ENCODE peak calls at places on chromosomes 6 and 20, in five cellular contexts. H is CD4-positive, CD25-positive, alpha-beta regulatory T cell; I is breast epithelium; T is right lobe of liver; F is esophagus squamous epithelium. Z is an unnamed sample.

GRCh38 chr20:36434383-36434782 is 106.9 kb upstream of the MYL9 start:
- DNase-seq in H (no peak), I (no peak), T (no peak), F (no peak), Z (no peak)

GRCh38 chr6:143166247-143166695 is 105.6 kb downstream of the AIG1 start:
- DNase-seq in H (no peak), I (no peak), T (no peak), F (no peak), Z (no peak)

GRCh38 chr6:13794184-13794583 is 20.2 kb downstream of the MCUR1 start:
- DNase-seq in H (no peak), I (no peak), T (no peak), F (no peak), Z (no peak)

GRCh38 chr20:3980260-3981131 is 34.9 kb downstream of the RNF24 start:
- DNase-seq in H (no peak), I (no peak), T (no peak), F (no peak), Z (no peak)

GRCh38 chr20:21436186-21436585 is 38.9 kb upstream of the NKX2-4 start:
- DNase-seq in H (no peak), I (no peak), T (no peak), F (no peak), Z (no peak)

GRCh38 chr6:88856566-88856965 is 106.9 kb downstream of the RNGTT start:
- DNase-seq in H (no peak), I (no peak), T (no peak), F (no peak), Z (no peak)

GRCh38 chr6:138400326-138400725 is 3.7 kb upstream of the HEBP2 start:
- DNase-seq in H (no peak), I (no peak), T (no peak), F (no peak), Z (no peak)

GRCh38 chr6:148593813-148594170 is 153.0 kb upstream of the UST start:
- DNase-seq in H (no peak), I (no peak), T (no peak), F (no peak), Z (no peak)

GRCh38 chr20:3796477-3797225 is 541 bp downstream of the CDC25B start:
- DNase-seq in H (no peak), I (no peak), T (no peak), F (no peak), Z (no peak)

DNA sequence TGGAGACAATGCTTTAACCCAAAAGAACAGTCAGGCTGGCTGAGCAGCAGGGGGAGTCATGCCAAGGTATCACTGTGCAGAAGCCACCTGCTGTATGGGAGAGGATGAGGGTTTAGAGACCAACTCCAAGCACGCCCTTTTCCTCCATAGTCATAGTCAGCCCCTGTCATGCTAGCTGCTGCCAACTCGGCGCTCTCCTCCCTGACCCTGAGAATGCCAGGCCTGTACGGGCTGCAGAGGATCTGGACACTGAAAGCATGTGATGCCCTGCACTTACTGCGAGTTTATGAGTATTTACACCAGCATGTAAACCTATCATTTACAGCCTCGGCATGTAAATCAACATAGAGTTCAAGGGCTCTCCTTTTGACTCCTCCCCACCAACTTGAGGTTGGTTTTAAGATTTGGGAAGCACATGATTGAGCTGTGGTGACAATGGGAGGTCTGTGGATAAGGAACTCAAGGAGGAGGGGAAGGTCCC is 11.7 kb upstream of the SCUBE3 start:
- DNase-seq in H (no peak), I (no peak), T (no peak), F (no peak), Z (peak)
- H3K4me3 ChIP-seq in H (no peak), I (no peak), T (no peak), F (no peak), Z (no peak)

GRCh38 chr20:46400253-46400652 is 6.2 kb downstream of the ELMO2 start:
- DNase-seq in H (no peak), I (peak), T (no peak), F (no peak), Z (no peak)
- H3K4me3 ChIP-seq in H (peak), I (no peak), T (no peak), F (no peak), Z (peak)

GRCh38 chr6:116568111-116568510 is 3.2 kb upstream of the RWDD1 start:
- DNase-seq in H (no peak), I (no peak), T (no peak), F (no peak), Z (no peak)

GRCh38 chr6:116571683-116572000 is 338 bp downstream of the RWDD1 start:
- DNase-seq in H (no peak), I (no peak), T (no peak), F (no peak), Z (no peak)

GRCh38 chr6:116572162-116572561 is 858 bp downstream of the RWDD1 start:
- DNase-seq in H (no peak), I (no peak), T (peak), F (no peak), Z (no peak)

GRCh38 chr6:116568851-116569755 is 2.2 kb upstream of the RWDD1 start:
- DNase-seq in H (no peak), I (no peak), T (no peak), F (no peak), Z (no peak)

DNA sequence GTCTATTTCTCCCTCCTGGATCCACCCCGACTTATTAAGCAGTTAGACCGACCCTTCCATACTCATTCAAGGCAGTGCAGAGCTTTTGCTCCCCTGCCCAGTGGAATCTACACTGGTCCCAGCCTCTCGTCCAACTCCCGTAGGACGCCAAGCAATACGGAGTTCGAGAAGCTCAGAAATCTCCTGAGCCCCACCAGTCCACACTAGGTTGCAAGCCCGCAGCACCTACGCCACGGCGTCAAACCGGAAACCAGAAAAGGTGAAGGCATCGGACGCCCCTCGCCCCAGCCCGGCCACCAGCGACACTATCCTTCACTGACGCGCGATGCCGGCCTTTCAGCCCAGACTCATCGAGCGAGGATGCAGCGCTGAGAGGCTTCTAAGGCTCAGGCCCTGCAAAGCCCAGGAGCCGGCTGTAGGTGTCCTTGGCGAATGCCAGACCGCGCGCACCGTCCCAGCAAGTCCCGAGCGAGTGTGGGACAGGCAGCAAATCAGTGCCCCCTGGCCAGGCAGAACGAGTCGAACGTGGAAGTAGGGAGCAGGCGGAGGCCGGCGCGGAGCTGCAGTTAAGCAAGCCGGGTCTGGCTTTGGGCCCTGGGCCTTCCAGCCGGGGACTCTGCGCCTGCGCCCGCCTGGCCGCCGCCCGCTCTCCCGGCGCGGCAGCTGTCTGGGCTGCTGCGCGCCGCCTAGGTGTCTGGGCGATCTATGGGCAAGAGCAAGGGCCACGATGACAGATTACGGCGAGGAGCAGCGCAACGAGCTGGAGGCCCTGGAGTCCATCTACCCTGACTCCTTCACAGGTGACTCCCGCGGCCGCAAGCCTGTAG is at the start of gene RWDD1:
- DNase-seq in H (peak), I (peak), T (peak), F (peak), Z (peak)
- H3K4me3 ChIP-seq in H (peak), I (peak), T (peak), F (peak), Z (peak)

GRCh38 chr6:11380969-11381744 is 148.7 kb upstream of the NEDD9 start:
- DNase-seq in H (no peak), I (no peak), T (no peak), F (no peak), Z (no peak)
- H3K4me3 ChIP-seq in H (peak), I (no peak), T (peak), F (no peak), Z (peak)

GRCh38 chr6:2259002-2259494 is 13.6 kb upstream of the GMDS start:
- DNase-seq in H (no peak), I (no peak), T (no peak), F (no peak), Z (no peak)

GRCh38 chr6:2257358-2257757 is 12.0 kb upstream of the GMDS start:
- DNase-seq in H (no peak), I (no peak), T (no peak), F (no peak), Z (no peak)

GRCh38 chr6:2259574-2259973 is 14.2 kb upstream of the GMDS start:
- DNase-seq in H (no peak), I (no peak), T (no peak), F (no peak), Z (no peak)

GRCh38 chr6:2254747-2255146 is 9.3 kb upstream of the GMDS start:
- DNase-seq in H (no peak), I (no peak), T (no peak), F (no peak), Z (no peak)

DNA sequence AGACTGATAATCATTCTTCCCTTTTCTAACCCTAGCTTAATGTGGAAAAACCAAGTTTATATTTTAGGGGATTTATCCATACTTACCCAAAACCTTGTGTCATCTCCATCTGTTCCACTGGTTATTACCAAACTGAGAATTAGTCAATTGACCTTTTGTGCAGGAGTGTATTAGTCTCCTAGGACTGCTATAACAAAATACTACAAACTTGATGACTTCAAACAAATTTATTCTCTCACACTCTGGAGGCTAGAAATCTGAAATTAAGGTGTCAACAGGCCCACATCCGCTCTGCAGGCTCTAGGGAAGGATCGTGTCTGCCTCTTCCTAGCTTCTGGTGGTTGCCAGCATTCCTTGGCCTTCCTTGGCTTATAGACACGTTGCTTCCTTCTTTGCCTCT is 12.7 kb upstream of the GMDS start:
- DNase-seq in H (no peak), I (no peak), T (no peak), F (no peak), Z (no peak)
- H3K4me3 ChIP-seq in H (no peak), I (no peak), T (no peak), F (no peak), Z (no peak)

GRCh38 chr6:169019111-169019510 is 234.5 kb downstream of the THBS2 start:
- DNase-seq in H (no peak), I (no peak), T (no peak), F (no peak), Z (no peak)

GRCh38 chr6:169016758-169017157 is 236.9 kb downstream of the THBS2 start:
- DNase-seq in H (no peak), I (no peak), T (no peak), F (no peak), Z (no peak)

GRCh38 chr6:169019727-169020491 is 233.7 kb downstream of the THBS2 start:
- DNase-seq in H (no peak), I (no peak), T (no peak), F (no peak), Z (no peak)

GRCh38 chr6:169009658-169010057 is 244.0 kb downstream of the THBS2 start:
- DNase-seq in H (no peak), I (no peak), T (no peak), F (no peak), Z (no peak)

GRCh38 chr6:169014681-169015080 is 239.0 kb downstream of the THBS2 start:
- DNase-seq in H (no peak), I (no peak), T (no peak), F (no peak), Z (no peak)
- H3K4me3 ChIP-seq in H (no peak), I (no peak), T (no peak), F (no peak), Z (no peak)

GRCh38 chr6:69007781-69008180 is 372.7 kb downstream of the ADGRB3 start:
- DNase-seq in H (no peak), I (no peak), T (no peak), F (no peak), Z (no peak)

DNA sequence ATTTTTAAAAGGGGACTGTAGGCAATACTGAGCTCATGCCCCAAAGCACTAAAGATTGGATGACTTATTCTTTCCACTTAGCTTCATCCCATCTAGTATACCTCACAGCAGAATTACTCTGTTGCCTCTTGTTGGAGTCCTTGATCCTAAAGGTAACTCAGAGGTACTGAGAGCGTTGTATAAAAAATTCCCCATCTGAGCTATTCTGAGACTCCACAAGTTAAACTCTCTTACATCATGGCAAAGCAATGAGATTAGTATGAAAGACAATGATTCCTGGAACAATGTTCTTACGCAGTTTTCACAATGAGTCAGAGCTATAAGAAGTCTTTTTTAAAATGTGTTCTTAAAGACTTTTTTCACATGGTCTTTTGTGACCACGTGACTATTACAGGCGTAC is 370.1 kb downstream of the ADGRB3 start:
- DNase-seq in H (no peak), I (no peak), T (no peak), F (no peak), Z (no peak)
- H3K4me3 ChIP-seq in H (no peak), I (no peak), T (no peak), F (no peak), Z (no peak)

DNA sequence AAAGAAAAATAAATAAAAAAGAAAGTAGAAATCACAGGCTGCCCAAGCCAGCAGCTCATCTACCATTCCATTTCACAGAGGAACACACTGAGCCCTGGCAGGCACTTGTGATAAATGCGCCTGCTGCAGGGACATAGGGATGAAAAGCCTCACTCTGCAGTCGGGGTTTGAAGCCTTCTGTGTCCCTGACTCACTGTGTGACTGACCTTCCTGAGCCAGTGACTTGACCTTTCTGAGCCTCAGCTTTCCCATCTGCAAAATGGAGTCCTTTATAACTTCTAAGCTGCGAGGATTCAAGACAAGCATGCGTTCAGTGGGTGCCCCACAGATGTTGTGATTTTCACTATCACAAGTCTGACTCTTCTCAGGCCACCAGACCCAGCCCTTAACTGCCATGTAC is 5.5 kb downstream of the TGM2 start:
- DNase-seq in H (no peak), I (no peak), T (no peak), F (no peak), Z (no peak)
- H3K4me3 ChIP-seq in H (no peak), I (no peak), T (no peak), F (no peak), Z (no peak)

DNA sequence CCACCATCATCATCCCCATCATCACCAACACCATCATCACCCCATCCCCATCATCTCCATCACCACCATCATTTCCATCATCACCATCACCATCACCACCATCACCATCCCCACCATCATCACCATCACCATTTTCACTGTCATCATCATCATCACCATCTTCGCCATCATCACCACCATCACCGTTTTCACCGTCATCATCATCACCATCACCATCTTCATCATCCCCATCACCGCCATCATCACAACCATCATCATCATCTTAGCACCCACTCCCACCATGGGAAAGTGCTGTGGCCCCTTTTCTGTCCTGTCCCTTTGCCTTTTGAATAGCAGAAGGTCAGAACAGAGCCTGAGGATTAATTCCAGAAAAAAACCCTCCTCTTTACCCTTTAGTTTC is 28.5 kb upstream of the GATA5 start:
- DNase-seq in H (no peak), I (no peak), T (no peak), F (no peak), Z (no peak)
- H3K4me3 ChIP-seq in H (no peak), I (no peak), T (no peak), F (no peak), Z (no peak)

Z was measured in Jurkat, Clone E6-1.